ENCODE peak calls at places on chromosome 15, in seven cellular contexts. One of them, this sample, is unnamed.

GRCh38 chr15:78811124-78811824 is at the start of gene ADAMTS7:
- DNase-seq in mesenchymal stem cell: peak; percentile 80
- DNase-seq in mesendoderm: peak; percentile 86
- DNase-seq in IMR-90: peak; percentile 71
- DNase-seq in H9: peak; percentile 90
- DNase-seq in trophoblast cell: no peak
- DNase-seq in H1: peak; percentile 49
- DNase-seq in this sample: peak; percentile 80

GRCh38 chr15:68900032-68900431 is 30.3 kb upstream of the SPESP1 start:
- DNase-seq in trophoblast cell: no peak
- DNase-seq in mesenchymal stem cell: no peak
- DNase-seq in mesendoderm: no peak
- DNase-seq in H9: no peak
- DNase-seq in H1: no peak
- DNase-seq in IMR-90: no peak
- DNase-seq in this sample: no peak

GRCh38 chr15:75718326-75718725 is 5.7 kb upstream of the CSPG4 start:
- DNase-seq in IMR-90: peak; percentile 76
- DNase-seq in H9: no peak
- DNase-seq in mesendoderm: no peak
- DNase-seq in H1: no peak
- DNase-seq in trophoblast cell: peak; percentile 94
- DNase-seq in mesenchymal stem cell: peak; percentile 84
- DNase-seq in this sample: no peak

GRCh38 chr15:90405208-90405607 is 17.2 kb downstream of the IQGAP1 start:
- DNase-seq in IMR-90: no peak
- DNase-seq in H1: no peak
- DNase-seq in mesendoderm: no peak
- DNase-seq in H9: no peak
- DNase-seq in trophoblast cell: no peak
- DNase-seq in mesenchymal stem cell: no peak
- DNase-seq in this sample: no peak

GRCh38 chr15:55168350-55168974 is 28.3 kb downstream of the RSL24D1 start:
- DNase-seq in trophoblast cell: peak; percentile 39
- DNase-seq in mesenchymal stem cell: peak; percentile 63
- DNase-seq in IMR-90: peak; percentile 67
- DNase-seq in mesendoderm: peak; percentile 98
- DNase-seq in H9: peak; percentile 92
- DNase-seq in H1: peak; percentile 85
- DNase-seq in this sample: peak; percentile 67

GRCh38 chr15:53171571-53171970 is 381.4 kb upstream of the ONECUT1 start:
- DNase-seq in mesenchymal stem cell: no peak
- DNase-seq in H1: no peak
- DNase-seq in IMR-90: no peak
- DNase-seq in trophoblast cell: no peak
- DNase-seq in H9: no peak
- DNase-seq in mesendoderm: peak; percentile 26
- DNase-seq in this sample: no peak

GRCh38 chr15:62390793-62391543 is 225.9 kb upstream of the C2CD4B start:
- DNase-seq in IMR-90: peak; percentile 36
- DNase-seq in mesendoderm: peak; percentile 67
- DNase-seq in trophoblast cell: no peak
- DNase-seq in H1: no peak
- DNase-seq in mesenchymal stem cell: peak; percentile 73
- DNase-seq in H9: peak; percentile 54
- DNase-seq in this sample: peak; percentile 44

GRCh38 chr15:50519740-50520425 is 26.6 kb downstream of the USP50 start:
- DNase-seq in H9: no peak
- DNase-seq in mesenchymal stem cell: no peak
- DNase-seq in mesendoderm: no peak
- DNase-seq in H1: no peak
- DNase-seq in trophoblast cell: no peak
- DNase-seq in IMR-90: peak; percentile 11
- DNase-seq in this sample: no peak

GRCh38 chr15:101138913-101139880 is 112.7 kb downstream of the CHSY1 start:
- DNase-seq in mesendoderm: peak; percentile 37
- DNase-seq in H1: no peak
- DNase-seq in mesenchymal stem cell: peak; percentile 45
- DNase-seq in H9: no peak
- DNase-seq in IMR-90: peak; percentile 62
- DNase-seq in trophoblast cell: peak; percentile 53
- DNase-seq in this sample: no peak

GRCh38 chr15:93709708-93710107 is 521.7 kb upstream of the MCTP2 start:
- DNase-seq in mesendoderm: no peak
- DNase-seq in mesenchymal stem cell: no peak
- DNase-seq in H9: no peak
- DNase-seq in IMR-90: no peak
- DNase-seq in H1: no peak
- DNase-seq in trophoblast cell: no peak
- DNase-seq in this sample: no peak

GRCh38 chr15:68337826-68338225 is 60.3 kb downstream of the FEM1B start:
- DNase-seq in trophoblast cell: no peak
- DNase-seq in mesenchymal stem cell: peak; percentile 20
- DNase-seq in H1: no peak
- DNase-seq in H9: no peak
- DNase-seq in mesendoderm: no peak
- DNase-seq in IMR-90: no peak
- DNase-seq in this sample: no peak

GRCh38 chr15:92521624-92522008 is 127.9 kb downstream of the ST8SIA2 start:
- DNase-seq in H1: peak; percentile 38
- DNase-seq in trophoblast cell: peak; percentile 67
- DNase-seq in H9: peak; percentile 77
- DNase-seq in mesenchymal stem cell: peak; percentile 76
- DNase-seq in IMR-90: peak; percentile 59
- DNase-seq in mesendoderm: peak; percentile 96
- DNase-seq in this sample: peak; percentile 41

GRCh38 chr15:31262901-31263671 is 63.5 kb upstream of the KLF13 start:
- DNase-seq in H1: no peak
- DNase-seq in mesenchymal stem cell: no peak
- DNase-seq in H9: no peak
- DNase-seq in trophoblast cell: peak; percentile 33
- DNase-seq in mesendoderm: no peak
- DNase-seq in IMR-90: peak; percentile 7
- DNase-seq in this sample: no peak

DNA sequence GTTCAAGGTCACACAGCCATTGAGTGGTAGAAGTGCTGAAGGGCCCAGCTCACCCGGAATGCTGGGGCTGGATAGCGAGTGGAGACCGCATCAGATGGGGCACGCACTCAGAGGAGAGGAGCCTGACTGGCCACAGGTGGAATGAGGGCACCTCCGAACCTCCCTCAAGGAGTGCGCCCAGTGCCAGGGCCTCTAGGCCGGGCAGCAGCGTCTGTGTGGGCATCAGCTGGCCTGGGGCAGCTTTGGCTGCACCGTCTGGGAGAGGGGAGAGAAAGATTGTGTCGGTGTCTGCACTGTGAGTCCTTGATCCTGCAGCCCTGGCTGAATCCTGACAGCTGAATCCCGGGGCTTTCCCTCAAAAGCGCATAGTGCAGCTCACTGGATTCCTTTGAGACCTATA is 677 bp downstream of the ANKDD1A start:
- DNase-seq in IMR-90: no peak
- DNase-seq in trophoblast cell: no peak
- DNase-seq in H9: no peak
- DNase-seq in H1: no peak
- DNase-seq in mesendoderm: no peak
- DNase-seq in mesenchymal stem cell: no peak
- DNase-seq in this sample: no peak
- H2BK120ac ChIP-seq in IMR-90: no peak overlapping the region
- H2BK120ac ChIP-seq in trophoblast cell: no peak overlapping the region
- H2BK120ac ChIP-seq in H9: no peak overlapping the region
- H2BK120ac ChIP-seq in H1: no peak overlapping the region
- H2BK120ac ChIP-seq in mesendoderm: no peak overlapping the region
- H2BK120ac ChIP-seq in mesenchymal stem cell: no peak overlapping the region
- H2BK120ac ChIP-seq in this sample: no peak overlapping the region

DNA sequence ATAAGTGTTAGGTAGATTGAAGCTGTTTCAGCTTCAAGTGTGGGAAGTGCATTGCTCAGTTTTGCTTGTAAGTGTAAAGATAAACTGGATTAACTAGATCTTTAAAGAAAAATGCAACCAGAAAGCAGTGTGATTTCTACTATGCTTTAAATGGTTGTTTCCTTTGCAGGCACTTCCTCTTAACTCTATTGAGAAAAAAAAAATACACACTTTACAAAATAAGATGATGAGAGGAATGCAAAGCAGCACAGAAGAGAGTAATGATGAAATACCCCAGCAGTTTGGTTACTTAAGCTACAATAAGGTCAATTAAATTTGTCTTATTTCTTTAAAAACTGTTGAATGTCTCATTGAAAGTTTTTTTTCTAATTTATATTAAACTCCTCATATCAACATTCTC is 40.8 kb downstream of the DPH6 start:
- DNase-seq in H9: no peak
- DNase-seq in mesenchymal stem cell: no peak
- DNase-seq in H1: no peak
- DNase-seq in trophoblast cell: no peak
- DNase-seq in IMR-90: peak; percentile 22
- DNase-seq in mesendoderm: no peak
- DNase-seq in this sample: no peak
- H3K18ac ChIP-seq in H9: no peak overlapping the region
- H3K18ac ChIP-seq in mesenchymal stem cell: no peak overlapping the region
- H3K18ac ChIP-seq in H1: no peak overlapping the region
- H3K18ac ChIP-seq in trophoblast cell: no peak overlapping the region
- H3K18ac ChIP-seq in IMR-90: no peak overlapping the region
- H3K18ac ChIP-seq in mesendoderm: no peak overlapping the region
- H3K18ac ChIP-seq in this sample: no peak overlapping the region

DNA sequence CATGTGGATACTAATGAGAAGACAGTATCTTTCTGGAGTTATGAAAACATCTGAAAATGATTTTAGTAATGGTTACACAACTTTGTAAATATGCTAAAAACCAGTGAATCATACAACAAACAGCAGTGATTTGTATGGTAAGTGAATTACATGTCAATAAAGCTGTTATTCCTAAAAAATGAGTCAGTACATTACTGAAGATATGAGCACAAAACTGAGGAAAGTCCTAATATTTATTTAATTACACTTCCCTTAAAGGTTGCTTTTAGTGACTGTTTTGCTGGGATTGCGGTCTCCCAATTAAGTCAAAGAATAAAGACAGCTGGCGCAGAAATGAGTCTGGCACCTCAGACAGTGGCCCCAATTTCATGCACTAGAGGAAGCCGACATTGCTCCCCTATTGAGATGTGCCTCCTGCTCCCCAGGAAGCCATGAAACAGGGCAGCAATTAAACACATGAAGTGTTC is 50.9 kb upstream of the FSIP1 start:
- DNase-seq in mesendoderm: no peak
- DNase-seq in trophoblast cell: no peak
- DNase-seq in H1: no peak
- DNase-seq in mesenchymal stem cell: no peak
- DNase-seq in H9: no peak
- DNase-seq in IMR-90: peak; percentile 78
- DNase-seq in this sample: no peak
- H3K9ac ChIP-seq in mesendoderm: no peak overlapping the region
- H3K9ac ChIP-seq in trophoblast cell: no peak overlapping the region
- H3K9ac ChIP-seq in H1: no peak overlapping the region
- H3K9ac ChIP-seq in mesenchymal stem cell: peak overlapping the region; percentile 84
- H3K9ac ChIP-seq in H9: no peak overlapping the region
- H3K9ac ChIP-seq in IMR-90: no peak overlapping the region
- H3K9ac ChIP-seq in this sample: no peak overlapping the region

DNA sequence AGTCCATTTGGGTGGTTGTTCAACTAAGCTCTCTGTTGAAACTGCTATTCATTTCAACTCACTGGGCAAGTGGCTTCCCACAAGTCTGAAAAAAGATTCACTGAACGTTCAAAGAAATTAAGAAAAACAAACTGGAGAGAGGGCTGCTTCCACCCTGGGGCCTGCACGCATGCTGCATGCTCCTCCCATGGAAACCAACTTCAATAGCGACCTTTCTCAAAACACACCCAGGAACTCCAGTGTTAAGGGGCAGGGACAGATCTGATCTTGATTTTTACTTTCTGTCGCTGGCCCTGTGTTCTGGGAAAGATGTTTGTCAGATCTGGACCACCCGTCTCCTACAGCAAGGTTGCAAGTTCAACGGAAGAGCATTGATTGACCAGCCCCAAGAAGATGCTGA is 124.1 kb upstream of the IGF1R start:
- DNase-seq in mesendoderm: no peak
- DNase-seq in H1: no peak
- DNase-seq in mesenchymal stem cell: no peak
- DNase-seq in IMR-90: no peak
- DNase-seq in trophoblast cell: no peak
- DNase-seq in H9: no peak
- DNase-seq in this sample: no peak
- H2BK120ac ChIP-seq in mesendoderm: no peak overlapping the region
- H2BK120ac ChIP-seq in H1: no peak overlapping the region
- H2BK120ac ChIP-seq in mesenchymal stem cell: no peak overlapping the region
- H2BK120ac ChIP-seq in IMR-90: no peak overlapping the region
- H2BK120ac ChIP-seq in trophoblast cell: no peak overlapping the region
- H2BK120ac ChIP-seq in H9: no peak overlapping the region
- H2BK120ac ChIP-seq in this sample: no peak overlapping the region

DNA sequence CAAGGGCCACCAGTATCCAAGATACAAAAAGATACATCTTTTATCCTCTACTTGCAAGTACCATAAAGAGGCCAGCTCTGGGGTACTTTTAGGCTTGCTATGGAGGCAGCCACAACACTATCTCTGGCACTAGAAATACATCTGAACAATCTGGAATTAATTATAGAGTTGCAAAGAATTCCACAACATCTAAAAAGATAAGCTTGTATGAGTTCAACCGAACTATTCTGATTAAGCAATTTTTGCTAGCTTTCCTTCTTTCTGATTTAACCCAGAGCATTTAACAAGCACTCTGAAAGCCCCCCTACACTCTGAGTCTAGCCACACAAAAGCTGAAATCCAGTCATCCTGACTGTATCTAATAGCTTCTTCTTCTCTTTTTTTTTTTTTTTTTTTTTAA is 95.4 kb downstream of the FRMD5 start:
- DNase-seq in IMR-90: peak; percentile 58
- DNase-seq in H1: no peak
- DNase-seq in mesenchymal stem cell: no peak
- DNase-seq in mesendoderm: no peak
- DNase-seq in trophoblast cell: no peak
- DNase-seq in H9: no peak
- DNase-seq in this sample: no peak
- H3K18ac ChIP-seq in IMR-90: peak overlapping the region; percentile 35
- H3K18ac ChIP-seq in H1: no peak overlapping the region
- H3K18ac ChIP-seq in mesenchymal stem cell: no peak overlapping the region
- H3K18ac ChIP-seq in mesendoderm: no peak overlapping the region
- H3K18ac ChIP-seq in trophoblast cell: no peak overlapping the region
- H3K18ac ChIP-seq in H9: no peak overlapping the region
- H3K18ac ChIP-seq in this sample: no peak overlapping the region

GRCh38 chr15:28876845-28877185 is 9.0 kb upstream of the APBA2 start:
- DNase-seq in IMR-90: no peak
- DNase-seq in mesendoderm: no peak
- DNase-seq in H9: no peak
- DNase-seq in trophoblast cell: no peak
- DNase-seq in H1: no peak
- DNase-seq in mesenchymal stem cell: no peak
- DNase-seq in this sample: no peak

GRCh38 chr15:28875461-28875965 is 10.3 kb upstream of the APBA2 start:
- DNase-seq in trophoblast cell: no peak
- DNase-seq in H1: no peak
- DNase-seq in H9: no peak
- DNase-seq in mesendoderm: peak; percentile 39
- DNase-seq in mesenchymal stem cell: no peak
- DNase-seq in IMR-90: no peak
- DNase-seq in this sample: no peak

GRCh38 chr15:28878209-28878608 is 7.6 kb upstream of the APBA2 start:
- DNase-seq in trophoblast cell: no peak
- DNase-seq in mesenchymal stem cell: no peak
- DNase-seq in H9: no peak
- DNase-seq in IMR-90: no peak
- DNase-seq in H1: no peak
- DNase-seq in mesendoderm: no peak
- DNase-seq in this sample: no peak

GRCh38 chr15:28873585-28874139 is 12.1 kb upstream of the APBA2 start:
- DNase-seq in mesendoderm: no peak
- DNase-seq in trophoblast cell: no peak
- DNase-seq in H1: no peak
- DNase-seq in IMR-90: no peak
- DNase-seq in H9: no peak
- DNase-seq in mesenchymal stem cell: no peak
- DNase-seq in this sample: no peak

GRCh38 chr15:28876131-28876844 is 9.5 kb upstream of the APBA2 start:
- DNase-seq in mesenchymal stem cell: no peak
- DNase-seq in H9: peak; percentile 68
- DNase-seq in trophoblast cell: no peak
- DNase-seq in H1: peak; percentile 75
- DNase-seq in mesendoderm: peak; percentile 38
- DNase-seq in IMR-90: no peak
- DNase-seq in this sample: peak; percentile 87
- H3K9ac ChIP-seq in mesenchymal stem cell: no peak overlapping the region
- H3K9ac ChIP-seq in H9: no peak overlapping the region
- H3K9ac ChIP-seq in trophoblast cell: no peak overlapping the region
- H3K9ac ChIP-seq in H1: no peak overlapping the region
- H3K9ac ChIP-seq in mesendoderm: no peak overlapping the region
- H3K9ac ChIP-seq in IMR-90: no peak overlapping the region
- H3K9ac ChIP-seq in this sample: no peak overlapping the region

This sample was measured in neuronal stem cell.